ENCODE peak calls at places on chromosomes 11 and 22, in nine cellular contexts. One of them, this sample, is unnamed.

GRCh38 chr11:68331338-68331947 is 19.1 kb downstream of the LRP5 start:
- DNase-seq in left ventricle myocardium inferior: no peak
- DNase-seq in body of pancreas: no peak
- DNase-seq in fibroblast of mammary gland: no peak
- DNase-seq in choroid plexus epithelial cell: no peak
- DNase-seq in mesendoderm: no peak
- DNase-seq in osteoblast: peak
- DNase-seq in astrocyte of the spinal cord: no peak
- DNase-seq in adrenal gland: no peak
- DNase-seq in this sample: no peak

GRCh38 chr11:105786766-105787165 is 176.9 kb downstream of the GRIA4 start:
- DNase-seq in fibroblast of mammary gland: no peak
- DNase-seq in left ventricle myocardium inferior: no peak
- DNase-seq in mesendoderm: no peak
- DNase-seq in choroid plexus epithelial cell: no peak
- DNase-seq in osteoblast: peak
- DNase-seq in astrocyte of the spinal cord: no peak
- DNase-seq in adrenal gland: no peak
- DNase-seq in body of pancreas: no peak
- DNase-seq in this sample: no peak

GRCh38 chr11:130781906-130782305 is 134.4 kb downstream of the SNX19 start:
- DNase-seq in left ventricle myocardium inferior: no peak
- DNase-seq in osteoblast: peak
- DNase-seq in choroid plexus epithelial cell: no peak
- DNase-seq in mesendoderm: peak
- DNase-seq in body of pancreas: no peak
- DNase-seq in astrocyte of the spinal cord: peak
- DNase-seq in adrenal gland: no peak
- DNase-seq in fibroblast of mammary gland: peak
- DNase-seq in this sample: no peak

GRCh38 chr11:15097411-15097810 is 17.3 kb upstream of the INSC start:
- DNase-seq in mesendoderm: no peak
- DNase-seq in astrocyte of the spinal cord: no peak
- DNase-seq in fibroblast of mammary gland: peak
- DNase-seq in adrenal gland: no peak
- DNase-seq in left ventricle myocardium inferior: no peak
- DNase-seq in osteoblast: no peak
- DNase-seq in choroid plexus epithelial cell: no peak
- DNase-seq in body of pancreas: no peak
- DNase-seq in this sample: no peak

GRCh38 chr11:67494371-67495233 is 10.6 kb downstream of the PITPNM1 start:
- DNase-seq in fibroblast of mammary gland: no peak
- DNase-seq in astrocyte of the spinal cord: no peak
- DNase-seq in osteoblast: peak
- DNase-seq in choroid plexus epithelial cell: no peak
- DNase-seq in adrenal gland: no peak
- DNase-seq in mesendoderm: no peak
- DNase-seq in body of pancreas: no peak
- DNase-seq in left ventricle myocardium inferior: no peak
- DNase-seq in this sample: peak

GRCh38 chr11:19664896-19665548 is 47.6 kb upstream of the NAV2 start:
- DNase-seq in osteoblast: peak
- DNase-seq in fibroblast of mammary gland: peak
- DNase-seq in body of pancreas: no peak
- DNase-seq in mesendoderm: peak
- DNase-seq in adrenal gland: no peak
- DNase-seq in left ventricle myocardium inferior: no peak
- DNase-seq in choroid plexus epithelial cell: peak
- DNase-seq in astrocyte of the spinal cord: no peak
- DNase-seq in this sample: no peak

GRCh38 chr11:92225563-92226308 is 1.1 kb downstream of the FAT3 start:
- DNase-seq in astrocyte of the spinal cord: peak
- DNase-seq in fibroblast of mammary gland: no peak
- DNase-seq in mesendoderm: peak
- DNase-seq in choroid plexus epithelial cell: no peak
- DNase-seq in osteoblast: peak
- DNase-seq in body of pancreas: no peak
- DNase-seq in adrenal gland: no peak
- DNase-seq in left ventricle myocardium inferior: no peak
- DNase-seq in this sample: no peak

GRCh38 chr11:67435727-67436458 is 1.6 kb downstream of the PTPRCAP start:
- DNase-seq in osteoblast: no peak
- DNase-seq in astrocyte of the spinal cord: no peak
- DNase-seq in left ventricle myocardium inferior: no peak
- DNase-seq in fibroblast of mammary gland: no peak
- DNase-seq in choroid plexus epithelial cell: no peak
- DNase-seq in adrenal gland: no peak
- DNase-seq in mesendoderm: no peak
- DNase-seq in body of pancreas: no peak
- DNase-seq in this sample: no peak

GRCh38 chr22:17914474-17914873 is 109.9 kb downstream of the MICAL3 start:
- DNase-seq in choroid plexus epithelial cell: no peak
- DNase-seq in fibroblast of mammary gland: no peak
- DNase-seq in mesendoderm: no peak
- DNase-seq in astrocyte of the spinal cord: no peak
- DNase-seq in osteoblast: no peak
- DNase-seq in body of pancreas: no peak
- DNase-seq in left ventricle myocardium inferior: no peak
- DNase-seq in adrenal gland: no peak
- DNase-seq in this sample: no peak

GRCh38 chr22:32237905-32238304 is 17.2 kb downstream of the SLC5A4 start:
- DNase-seq in left ventricle myocardium inferior: no peak
- DNase-seq in choroid plexus epithelial cell: no peak
- DNase-seq in osteoblast: no peak
- DNase-seq in mesendoderm: peak
- DNase-seq in fibroblast of mammary gland: no peak
- DNase-seq in astrocyte of the spinal cord: no peak
- DNase-seq in adrenal gland: no peak
- DNase-seq in body of pancreas: no peak
- DNase-seq in this sample: no peak

GRCh38 chr22:40044870-40045834 is 50.4 kb downstream of the FAM83F start:
- DNase-seq in choroid plexus epithelial cell: peak
- DNase-seq in fibroblast of mammary gland: peak
- DNase-seq in osteoblast: peak
- DNase-seq in body of pancreas: peak
- DNase-seq in mesendoderm: peak
- DNase-seq in left ventricle myocardium inferior: peak
- DNase-seq in adrenal gland: peak
- DNase-seq in astrocyte of the spinal cord: peak
- DNase-seq in this sample: peak

GRCh38 chr11:27672836-27673464 is 27.3 kb downstream of the BDNF start:
- DNase-seq in mesendoderm: no peak
- DNase-seq in fibroblast of mammary gland: peak
- DNase-seq in osteoblast: no peak
- DNase-seq in astrocyte of the spinal cord: no peak
- DNase-seq in body of pancreas: no peak
- DNase-seq in adrenal gland: no peak
- DNase-seq in left ventricle myocardium inferior: no peak
- DNase-seq in choroid plexus epithelial cell: no peak
- DNase-seq in this sample: no peak

GRCh38 chr11:16791494-16791961 is 53.1 kb downstream of the C11orf58 start:
- DNase-seq in adrenal gland: peak
- DNase-seq in mesendoderm: peak
- DNase-seq in choroid plexus epithelial cell: peak
- DNase-seq in astrocyte of the spinal cord: peak
- DNase-seq in body of pancreas: no peak
- DNase-seq in left ventricle myocardium inferior: no peak
- DNase-seq in fibroblast of mammary gland: peak
- DNase-seq in osteoblast: peak
- DNase-seq in this sample: peak

GRCh38 chr11:110028904-110029303 is 64.3 kb upstream of the ZC3H12C start:
- DNase-seq in astrocyte of the spinal cord: no peak
- DNase-seq in choroid plexus epithelial cell: no peak
- DNase-seq in body of pancreas: no peak
- DNase-seq in mesendoderm: no peak
- DNase-seq in left ventricle myocardium inferior: no peak
- DNase-seq in adrenal gland: no peak
- DNase-seq in osteoblast: no peak
- DNase-seq in fibroblast of mammary gland: no peak
- DNase-seq in this sample: no peak

DNA sequence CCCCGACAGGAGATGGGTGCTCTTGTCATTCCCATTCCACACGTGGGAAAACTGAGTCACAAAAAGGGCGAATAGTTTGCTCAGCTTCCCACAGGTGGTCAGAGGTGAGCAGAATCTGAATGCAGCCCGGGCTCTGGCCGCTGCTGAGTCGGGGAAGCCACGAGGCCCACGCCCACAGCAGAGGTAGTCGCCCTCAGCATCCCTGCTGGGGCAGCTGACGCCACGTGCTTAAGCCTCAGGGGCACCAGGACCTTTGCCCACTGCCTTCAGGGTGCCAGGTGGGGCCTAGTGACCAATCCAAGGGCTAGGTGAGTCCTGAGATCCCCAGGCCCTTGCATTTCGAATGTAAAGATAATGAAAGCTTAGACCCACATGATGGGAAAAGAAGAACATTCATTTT is 24.2 kb upstream of the ARFGAP3 start:
- DNase-seq in fibroblast of mammary gland: no peak
- DNase-seq in osteoblast: peak
- DNase-seq in choroid plexus epithelial cell: no peak
- DNase-seq in left ventricle myocardium inferior: no peak
- DNase-seq in body of pancreas: no peak
- DNase-seq in astrocyte of the spinal cord: no peak
- DNase-seq in mesendoderm: no peak
- DNase-seq in adrenal gland: no peak
- DNase-seq in this sample: no peak
- H3K4me3 ChIP-seq in fibroblast of mammary gland: no peak
- H3K4me3 ChIP-seq in osteoblast: no peak
- H3K4me3 ChIP-seq in choroid plexus epithelial cell: no peak
- H3K4me3 ChIP-seq in left ventricle myocardium inferior: no peak
- H3K4me3 ChIP-seq in body of pancreas: no peak
- H3K4me3 ChIP-seq in astrocyte of the spinal cord: no peak
- H3K4me3 ChIP-seq in mesendoderm: no peak
- H3K4me3 ChIP-seq in adrenal gland: no peak
- H3K4me3 ChIP-seq in this sample: no peak

GRCh38 chr22:28381427-28382167 is 298.0 kb downstream of the TTC28 start:
- DNase-seq in body of pancreas: no peak
- DNase-seq in choroid plexus epithelial cell: peak
- DNase-seq in astrocyte of the spinal cord: peak
- DNase-seq in adrenal gland: no peak
- DNase-seq in osteoblast: no peak
- DNase-seq in fibroblast of mammary gland: peak
- DNase-seq in mesendoderm: no peak
- DNase-seq in left ventricle myocardium inferior: no peak
- DNase-seq in this sample: no peak
- H3K4me3 ChIP-seq in body of pancreas: no peak
- H3K4me3 ChIP-seq in choroid plexus epithelial cell: no peak
- H3K4me3 ChIP-seq in astrocyte of the spinal cord: no peak
- H3K4me3 ChIP-seq in adrenal gland: no peak
- H3K4me3 ChIP-seq in osteoblast: no peak
- H3K4me3 ChIP-seq in fibroblast of mammary gland: no peak
- H3K4me3 ChIP-seq in mesendoderm: no peak
- H3K4me3 ChIP-seq in left ventricle myocardium inferior: no peak
- H3K4me3 ChIP-seq in this sample: no peak

GRCh38 chr11:57476883-57477506 is 16.7 kb downstream of the RTN4RL2 start:
- DNase-seq in choroid plexus epithelial cell: peak
- DNase-seq in left ventricle myocardium inferior: no peak
- DNase-seq in fibroblast of mammary gland: peak
- DNase-seq in osteoblast: peak
- DNase-seq in body of pancreas: peak
- DNase-seq in adrenal gland: peak
- DNase-seq in mesendoderm: peak
- DNase-seq in astrocyte of the spinal cord: no peak
- DNase-seq in this sample: peak

GRCh38 chr11:57475671-57476222 is 15.4 kb downstream of the RTN4RL2 start:
- DNase-seq in astrocyte of the spinal cord: no peak
- DNase-seq in body of pancreas: no peak
- DNase-seq in fibroblast of mammary gland: no peak
- DNase-seq in left ventricle myocardium inferior: no peak
- DNase-seq in choroid plexus epithelial cell: no peak
- DNase-seq in osteoblast: peak
- DNase-seq in mesendoderm: no peak
- DNase-seq in adrenal gland: no peak
- DNase-seq in this sample: no peak

GRCh38 chr11:57478971-57479663 is 18.8 kb downstream of the RTN4RL2 start:
- DNase-seq in left ventricle myocardium inferior: no peak
- DNase-seq in mesendoderm: no peak
- DNase-seq in astrocyte of the spinal cord: no peak
- DNase-seq in osteoblast: peak
- DNase-seq in choroid plexus epithelial cell: no peak
- DNase-seq in body of pancreas: no peak
- DNase-seq in adrenal gland: no peak
- DNase-seq in fibroblast of mammary gland: no peak
- DNase-seq in this sample: no peak

GRCh38 chr11:57476223-57476882 is 16.0 kb downstream of the RTN4RL2 start:
- DNase-seq in body of pancreas: peak
- DNase-seq in choroid plexus epithelial cell: no peak
- DNase-seq in astrocyte of the spinal cord: no peak
- DNase-seq in adrenal gland: peak
- DNase-seq in left ventricle myocardium inferior: peak
- DNase-seq in mesendoderm: no peak
- DNase-seq in osteoblast: peak
- DNase-seq in fibroblast of mammary gland: no peak
- DNase-seq in this sample: peak

GRCh38 chr11:57477507-57478189 is 17.3 kb downstream of the RTN4RL2 start:
- DNase-seq in fibroblast of mammary gland: no peak
- DNase-seq in astrocyte of the spinal cord: no peak
- DNase-seq in left ventricle myocardium inferior: no peak
- DNase-seq in mesendoderm: no peak
- DNase-seq in adrenal gland: no peak
- DNase-seq in choroid plexus epithelial cell: no peak
- DNase-seq in body of pancreas: peak
- DNase-seq in osteoblast: peak
- DNase-seq in this sample: no peak
- H3K4me3 ChIP-seq in fibroblast of mammary gland: no peak
- H3K4me3 ChIP-seq in astrocyte of the spinal cord: no peak
- H3K4me3 ChIP-seq in left ventricle myocardium inferior: no peak
- H3K4me3 ChIP-seq in mesendoderm: no peak
- H3K4me3 ChIP-seq in adrenal gland: no peak
- H3K4me3 ChIP-seq in choroid plexus epithelial cell: no peak
- H3K4me3 ChIP-seq in body of pancreas: no peak
- H3K4me3 ChIP-seq in osteoblast: no peak
- H3K4me3 ChIP-seq in this sample: no peak

GRCh38 chr22:19719488-19720021 is 3.8 kb upstream of the GP1BB start:
- DNase-seq in body of pancreas: no peak
- DNase-seq in choroid plexus epithelial cell: no peak
- DNase-seq in astrocyte of the spinal cord: no peak
- DNase-seq in osteoblast: peak
- DNase-seq in fibroblast of mammary gland: no peak
- DNase-seq in mesendoderm: no peak
- DNase-seq in left ventricle myocardium inferior: no peak
- DNase-seq in adrenal gland: no peak
- DNase-seq in this sample: no peak

GRCh38 chr22:19717691-19718254 is 3.5 kb downstream of the SEPTIN5 start:
- DNase-seq in left ventricle myocardium inferior: peak
- DNase-seq in choroid plexus epithelial cell: peak
- DNase-seq in osteoblast: peak
- DNase-seq in mesendoderm: peak
- DNase-seq in astrocyte of the spinal cord: peak
- DNase-seq in body of pancreas: peak
- DNase-seq in fibroblast of mammary gland: peak
- DNase-seq in adrenal gland: peak
- DNase-seq in this sample: peak

GRCh38 chr22:19718255-19719054 is 4.2 kb downstream of the SEPTIN5 start:
- DNase-seq in mesendoderm: no peak
- DNase-seq in left ventricle myocardium inferior: no peak
- DNase-seq in adrenal gland: no peak
- DNase-seq in osteoblast: peak
- DNase-seq in body of pancreas: no peak
- DNase-seq in astrocyte of the spinal cord: no peak
- DNase-seq in fibroblast of mammary gland: no peak
- DNase-seq in choroid plexus epithelial cell: no peak
- DNase-seq in this sample: no peak

GRCh38 chr22:19720150-19720827 is 3.0 kb upstream of the GP1BB start:
- DNase-seq in fibroblast of mammary gland: no peak
- DNase-seq in mesendoderm: no peak
- DNase-seq in osteoblast: peak
- DNase-seq in left ventricle myocardium inferior: no peak
- DNase-seq in astrocyte of the spinal cord: no peak
- DNase-seq in adrenal gland: no peak
- DNase-seq in choroid plexus epithelial cell: no peak
- DNase-seq in body of pancreas: no peak
- DNase-seq in this sample: no peak

GRCh38 chr22:19719055-19719482 is 4.3 kb upstream of the GP1BB start:
- DNase-seq in fibroblast of mammary gland: no peak
- DNase-seq in mesendoderm: no peak
- DNase-seq in body of pancreas: no peak
- DNase-seq in adrenal gland: no peak
- DNase-seq in choroid plexus epithelial cell: no peak
- DNase-seq in astrocyte of the spinal cord: no peak
- DNase-seq in left ventricle myocardium inferior: peak
- DNase-seq in osteoblast: peak
- DNase-seq in this sample: no peak
- H3K4me3 ChIP-seq in fibroblast of mammary gland: no peak
- H3K4me3 ChIP-seq in mesendoderm: no peak
- H3K4me3 ChIP-seq in body of pancreas: no peak
- H3K4me3 ChIP-seq in adrenal gland: peak
- H3K4me3 ChIP-seq in choroid plexus epithelial cell: peak
- H3K4me3 ChIP-seq in astrocyte of the spinal cord: peak
- H3K4me3 ChIP-seq in left ventricle myocardium inferior: peak
- H3K4me3 ChIP-seq in osteoblast: peak
- H3K4me3 ChIP-seq in this sample: peak

This sample was measured in left lung.